ENCODE peak calls at places on chromosomes 1 and 21, in six cellular contexts. P is HepG2, U is H1, X is K562, H is HCT116, R is GM12878. G is an unnamed sample. For H3K4me1, the result is how much of the 10 kb centered on the place peaks cover.

GRCh38 chr1:230427981-230428380 is 1.8 kb upstream of the PGBD5 start:
- DNase-seq in P (no peak), U (no peak), X (no peak), H (no peak), R (no peak), G (peak)

GRCh38 chr1:100627936-100628335 is 90.0 kb downstream of the GPR88 start:
- DNase-seq in P (no peak), U (no peak), X (no peak), H (no peak), R (no peak), G (no peak)

GRCh38 chr1:111454859-111455641 is 5.8 kb downstream of the ATP5PB start:
- DNase-seq in P (no peak), U (no peak), X (no peak), H (no peak), R (peak), G (no peak)

GRCh38 chr1:92792340-92792782 is 7.5 kb upstream of the EVI5 start:
- DNase-seq in P (no peak), U (no peak), X (peak), H (no peak), R (no peak), G (peak)

GRCh38 chr1:44036409-44037111 is 5.3 kb upstream of the SLC6A9 start:
- DNase-seq in P (peak), U (peak), X (peak), H (peak), R (no peak), G (peak)

GRCh38 chr1:38013027-38013588 is 574 bp downstream of the UTP11 start:
- DNase-seq in P (peak), U (no peak), X (peak), H (no peak), R (no peak), G (no peak)

GRCh38 chr1:28193701-28194161 is 17.2 kb upstream of the PTAFR start:
- DNase-seq in P (peak), U (peak), X (peak), H (no peak), R (no peak), G (no peak)

GRCh38 chr21:37503848-37504467 is 137.4 kb downstream of the DYRK1A start:
- DNase-seq in P (peak), U (no peak), X (no peak), H (no peak), R (no peak), G (no peak)

GRCh38 chr1:156475568-156476500 is 24.7 kb downstream of the MEF2D start:
- DNase-seq in P (peak), U (no peak), X (no peak), H (no peak), R (no peak), G (no peak)

GRCh38 chr1:241375906-241376305 is 18.9 kb upstream of the RGS7 start:
- DNase-seq in P (no peak), U (no peak), X (no peak), H (no peak), R (no peak), G (no peak)

GRCh38 chr1:54324750-54325704 is 81.2 kb downstream of the SSBP3 start:
- DNase-seq in P (no peak), U (no peak), X (no peak), H (no peak), R (no peak), G (no peak)

GRCh38 chr1:93847811-93848288 is 31.2 kb downstream of the DNTTIP2 start:
- DNase-seq in P (peak), U (peak), X (peak), H (peak), R (no peak), G (no peak)

GRCh38 chr1:82110366-82111254 is 309.9 kb downstream of the ADGRL2 start:
- DNase-seq in P (no peak), U (no peak), X (no peak), H (no peak), R (no peak), G (no peak)

GRCh38 chr1:216542741-216543140 is 119.5 kb upstream of the USH2A start:
- DNase-seq in P (no peak), U (no peak), X (no peak), H (no peak), R (no peak), G (no peak)

GRCh38 chr1:3677411-3677944 is 25.2 kb downstream of the TP73 start:
- DNase-seq in P (no peak), U (no peak), X (no peak), H (no peak), R (no peak), G (no peak)

GRCh38 chr1:56977910-56978309 is 12.1 kb upstream of the C8B start:
- DNase-seq in P (no peak), U (no peak), X (no peak), H (no peak), R (no peak), G (no peak)

GRCh38 chr1:203340112-203340804 is 10.7 kb downstream of the FMOD start:
- DNase-seq in P (peak), U (no peak), X (peak), H (peak), R (no peak), G (peak)

GRCh38 chr1:203346060-203346754 is 4.7 kb downstream of the FMOD start:
- DNase-seq in P (no peak), U (no peak), X (no peak), H (no peak), R (no peak), G (no peak)

GRCh38 chr1:203338335-203339036 is 12.4 kb downstream of the FMOD start:
- DNase-seq in P (peak), U (no peak), X (peak), H (peak), R (no peak), G (peak)

GRCh38 chr1:203343956-203344355 is 7.0 kb downstream of the FMOD start:
- DNase-seq in P (no peak), U (no peak), X (no peak), H (no peak), R (no peak), G (no peak)

GRCh38 chr1:203342192-203342940 is 8.6 kb downstream of the FMOD start:
- DNase-seq in P (peak), U (peak), X (peak), H (peak), R (no peak), G (peak)
- TF ChIP-seq ZNF274 in P (no peak), U (no peak), X (no peak), H (no peak), R (no peak), G (no peak)

GRCh38 chr1:116982319-116983004 is 19.1 kb upstream of the CD101 start:
- DNase-seq in P (peak), U (peak), X (no peak), H (no peak), R (no peak), G (no peak)
- H3K4me1 ChIP-seq in P (under half), U (under half), X (under half), H (under half), R (under half), G (under half)

DNA sequence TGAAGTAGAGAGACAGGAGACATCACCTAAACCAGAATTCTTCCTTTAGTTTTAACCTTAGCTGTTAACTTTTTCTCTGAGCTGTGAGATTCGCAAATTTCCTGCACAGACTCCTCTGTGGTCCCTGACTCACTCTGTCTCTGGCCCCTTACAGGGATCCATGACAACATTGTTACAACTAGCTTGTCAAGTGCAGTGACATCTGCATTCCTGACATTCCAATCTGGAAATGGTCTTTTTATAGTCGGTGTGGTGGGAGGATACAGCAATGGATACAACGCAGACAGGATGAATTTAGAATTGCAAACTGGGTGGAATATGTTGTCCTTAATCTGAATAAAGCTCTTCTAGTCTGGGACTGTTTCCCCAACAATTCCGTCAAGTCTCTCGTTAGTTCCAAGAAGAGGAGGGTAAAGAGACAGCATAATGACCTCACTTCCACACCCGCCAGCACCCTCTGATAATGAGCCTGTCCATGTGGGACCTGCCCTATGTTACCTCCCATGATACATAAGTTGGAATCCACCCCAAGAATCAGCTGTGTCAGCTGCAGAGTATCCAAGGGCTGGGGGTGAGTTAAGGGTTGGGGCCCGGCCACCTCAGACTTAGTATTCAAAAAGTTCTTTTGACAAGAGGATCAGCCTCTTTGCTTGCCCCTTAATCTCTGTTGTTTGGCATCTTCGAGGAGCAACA is 49.4 kb downstream of the ILDR2 start:
- DNase-seq in P (peak), U (no peak), X (no peak), H (no peak), R (no peak), G (peak)
- TF ChIP-seq ZNF274 in P (no peak), U (no peak), X (no peak), H (no peak), R (no peak), G (no peak)

DNA sequence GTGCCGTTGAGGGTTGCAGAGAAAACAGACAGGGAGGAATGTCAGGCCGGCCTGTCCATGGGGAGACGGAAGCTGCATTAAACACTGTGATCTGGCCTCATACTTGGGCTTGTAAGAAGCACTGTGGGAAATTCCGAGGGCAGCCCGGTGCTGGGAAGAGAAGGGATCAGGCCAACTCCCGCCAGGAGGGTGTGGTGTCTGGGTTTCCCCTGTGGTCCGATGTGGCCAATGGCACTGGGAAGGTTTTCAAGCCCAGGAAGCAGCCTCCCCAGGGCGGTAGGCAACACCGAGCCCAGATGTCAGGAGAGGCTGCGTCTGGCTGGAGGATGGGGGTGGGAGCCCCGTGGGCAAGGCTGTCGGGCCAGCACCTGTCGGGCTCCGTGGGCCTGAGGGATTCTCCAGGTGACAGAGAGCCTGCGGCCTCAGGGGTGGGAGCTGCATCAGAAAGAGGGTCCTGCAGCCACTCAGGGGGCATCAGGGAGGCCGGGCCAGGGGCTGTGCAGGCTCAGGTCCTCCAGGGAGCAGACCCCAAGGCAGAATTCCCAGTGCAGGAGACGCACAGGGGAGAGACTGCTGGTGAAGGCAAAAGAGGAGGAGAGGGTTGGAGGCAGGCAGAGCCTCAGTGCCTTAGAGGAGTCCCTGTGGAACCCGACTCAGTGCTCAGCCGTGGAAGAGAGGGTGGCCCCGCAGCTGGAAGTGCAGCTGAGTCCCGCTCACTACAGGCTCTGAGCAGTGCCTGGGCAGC is 8.4 kb downstream of the UBASH3A start:
- DNase-seq in P (no peak), U (no peak), X (no peak), H (no peak), R (no peak), G (no peak)
- H3K4me1 ChIP-seq in P (under half), U (under half), X (under half), H (under half), R (under half), G (under half)

GRCh38 chr1:172585348-172585747 is 52.4 kb downstream of the SUCO start:
- DNase-seq in P (no peak), U (no peak), X (no peak), H (no peak), R (no peak), G (no peak)
- TF ChIP-seq ZNF274 in P (no peak), U (no peak), X (no peak), H (no peak), R (no peak), G (no peak)

GRCh38 chr21:42041246-42041645 is 29.9 kb upstream of the UMODL1 start:
- DNase-seq in P (no peak), U (no peak), X (no peak), H (no peak), R (no peak), G (no peak)

GRCh38 chr21:42043201-42043895 is 27.8 kb upstream of the UMODL1 start:
- DNase-seq in P (no peak), U (no peak), X (no peak), H (no peak), R (no peak), G (no peak)

GRCh38 chr21:42041711-42042110 is 29.4 kb upstream of the UMODL1 start:
- DNase-seq in P (no peak), U (no peak), X (no peak), H (no peak), R (no peak), G (no peak)

GRCh38 chr21:42043961-42044360 is 27.2 kb upstream of the UMODL1 start:
- DNase-seq in P (no peak), U (no peak), X (no peak), H (no peak), R (no peak), G (no peak)

DNA sequence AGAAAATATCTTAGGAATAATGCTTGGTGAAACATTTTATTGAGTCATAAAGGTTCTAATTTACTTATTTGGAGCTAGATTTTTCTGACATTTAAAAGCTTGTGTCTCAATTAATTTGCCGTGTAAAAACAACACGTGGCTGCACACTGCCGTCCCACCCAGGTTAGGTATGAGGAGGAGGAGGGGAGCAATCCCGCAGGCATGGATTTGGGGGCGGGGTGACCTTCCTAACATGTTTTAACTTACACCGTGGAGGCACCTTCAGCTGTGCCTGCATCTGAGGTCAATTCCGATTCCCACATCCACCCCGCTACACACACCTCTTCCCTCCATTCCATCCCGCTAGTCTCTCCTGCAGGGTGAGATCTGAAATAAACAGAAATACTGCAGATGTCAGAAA is 28.5 kb upstream of the UMODL1 start:
- DNase-seq in P (no peak), U (no peak), X (no peak), H (no peak), R (no peak), G (no peak)
- H3K4me1 ChIP-seq in P (under half), U (under half), X (under half), H (under half), R (under half), G (under half)

DNA sequence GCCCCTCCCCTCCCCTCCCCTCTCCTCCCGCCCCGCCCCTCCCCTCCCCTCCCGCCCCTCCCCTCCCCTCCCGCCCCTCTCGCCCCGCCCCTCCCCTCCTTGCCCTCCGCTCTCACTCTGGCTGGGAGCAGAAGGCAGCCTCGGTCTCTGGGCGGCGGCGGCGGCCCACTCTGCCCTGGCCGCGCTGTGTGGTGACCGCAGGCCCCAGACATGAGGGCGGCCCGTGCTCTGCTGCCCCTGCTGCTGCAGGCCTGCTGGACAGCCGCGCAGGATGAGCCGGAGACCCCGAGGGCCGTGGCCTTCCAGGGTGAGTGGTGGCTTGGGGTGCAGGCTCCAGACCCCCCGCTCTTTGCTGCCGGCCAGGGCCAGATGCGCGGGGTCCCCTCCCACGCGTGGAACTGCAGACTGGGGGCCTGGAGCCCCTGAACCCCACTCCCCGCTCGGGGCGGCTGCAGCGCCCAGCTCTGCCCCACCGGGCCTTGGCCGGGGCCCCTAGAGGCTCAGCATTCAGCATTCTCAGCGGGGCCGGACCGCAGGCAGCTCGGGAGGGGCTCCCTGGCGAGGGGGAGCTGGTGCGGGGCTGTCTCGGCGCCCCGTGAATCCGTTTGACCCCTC is at the start of gene COL6A1:
- DNase-seq in P (no peak), U (peak), X (peak), H (no peak), R (no peak), G (no peak)
- TF ChIP-seq ZNF274 in P (no peak), U (no peak), X (no peak), H (no peak), R (no peak), G (no peak)

GRCh38 chr1:208223136-208223535 is 21.0 kb downstream of the PLXNA2 start:
- DNase-seq in P (no peak), U (no peak), X (no peak), H (no peak), R (no peak), G (no peak)
- H3K4me1 ChIP-seq in P (under half), U (under half), X (half or more), H (under half), R (under half), G (under half)

G was measured in NT2/D1.